ENCODE peak calls at places on chromosomes 2 and 18, in eight cellular contexts. T is T-helper 1 cell, Z is D341Med, M is GM19239, N is endothelial cell, R is H9, J is lower lobe of right lung, F is gastrocnemius medialis. B is an unnamed sample.

GRCh38 chr2:84427235-84428138 is 31.6 kb downstream of the SUCLG1 start:
- DNase-seq in T (no peak), N (no peak), J (no peak), R (no peak), F (no peak), M (no peak), Z (no peak), B (no peak)

GRCh38 chr2:160209457-160209856 is 9.4 kb upstream of the ITGB6 start:
- DNase-seq in T (no peak), F (no peak), N (no peak), M (no peak), R (no peak), J (no peak), Z (no peak), B (no peak)

GRCh38 chr2:231932985-231933915 is 7.1 kb upstream of the NPPC start:
- DNase-seq in J (no peak), R (no peak), Z (no peak), T (no peak), M (no peak), N (no peak), F (no peak), B (no peak)

GRCh38 chr18:44973282-44973681 is 292.6 kb downstream of the SETBP1 start:
- DNase-seq in J (no peak), Z (no peak), N (no peak), M (no peak), R (no peak), T (no peak), F (no peak), B (no peak)

GRCh38 chr18:3455938-3456685 is 6.1 kb downstream of the TGIF1 start:
- DNase-seq in Z (no peak), F (peak; percentile 29), N (no peak), M (no peak), R (no peak), J (no peak), T (no peak), B (no peak)

GRCh38 chr2:63697160-63697559 is 108.4 kb downstream of the MDH1 start:
- DNase-seq in M (no peak), Z (no peak), T (no peak), R (no peak), J (no peak), F (no peak), N (no peak), B (no peak)

GRCh38 chr2:33144243-33144642 is 197.5 kb downstream of the LTBP1 start:
- DNase-seq in F (no peak), R (no peak), T (no peak), N (no peak), M (no peak), Z (no peak), J (no peak), B (no peak)

GRCh38 chr2:240157147-240157470 is 16.7 kb upstream of the OTOS start:
- DNase-seq in Z (no peak), M (no peak), T (no peak), R (no peak), F (no peak), J (peak; percentile 15), N (no peak), B (no peak)

GRCh38 chr2:146940016-146940685 is 904.7 kb upstream of the ACVR2A start:
- DNase-seq in N (no peak), M (no peak), F (no peak), T (no peak), J (no peak), R (no peak), Z (no peak), B (no peak)

GRCh38 chr18:61662726-61663125 is 230.1 kb downstream of the RNF152 start:
- DNase-seq in Z (no peak), M (no peak), R (no peak), N (no peak), J (no peak), F (no peak), T (no peak), B (no peak)

GRCh38 chr18:62499263-62499650 is 23.6 kb upstream of the ZCCHC2 start:
- DNase-seq in F (no peak), R (no peak), J (no peak), T (no peak), M (no peak), N (no peak), Z (no peak), B (no peak)

GRCh38 chr2:70716951-70717350 is 51.0 kb downstream of the ADD2 start:
- DNase-seq in N (no peak), Z (no peak), F (no peak), M (no peak), J (no peak), R (peak; percentile 26), T (no peak), B (no peak)